ENCODE peak calls at places on chromosome 1, in ten cellular contexts. G is heart left ventricle; I is HepG2; O is IMR-90; X is left lung; K is K562; U is PC-3; F is CD4-positive, CD25-positive, alpha-beta regulatory T cell; V is upper lobe of right lung; R is lower lobe of right lung. T is an unnamed sample. For H3K36me3, the result is how much of the 10 kb centered on the place peaks cover.

GRCh38 chr1:154170547-154171221 is 15.8 kb upstream of the NUP210L start:
- ATAC-seq in I (no peak), F (peak), U (no peak), X (peak), G (no peak), R (no peak), K (no peak), O (no peak), V (peak), T (no peak)

GRCh38 chr1:10738125-10738746 is 58.2 kb downstream of the CASZ1 start:
- ATAC-seq in U (no peak), F (no peak), R (peak), I (peak), K (no peak), G (no peak), O (no peak), V (peak), X (peak), T (no peak)

GRCh38 chr1:84750110-84750509 is 59.8 kb upstream of the SSX2IP start:
- ATAC-seq in K (no peak), I (no peak), U (peak), V (no peak), G (no peak), X (no peak), R (no peak), F (no peak), O (peak), T (no peak)

GRCh38 chr1:205455581-205456382 is at the start of gene BLACAT1:
- ATAC-seq in I (no peak), K (no peak), U (no peak), X (no peak), G (no peak), F (no peak), R (no peak), O (no peak), V (no peak), T (no peak)

GRCh38 chr1:109213345-109213823 is 334 bp upstream of the SARS1 start:
- ATAC-seq in X (no peak), I (no peak), U (no peak), V (no peak), K (peak), F (no peak), R (no peak), G (no peak), O (no peak), T (no peak)

GRCh38 chr1:211833174-211833820 is 2.7 kb upstream of the LPGAT1 start:
- ATAC-seq in R (no peak), I (no peak), V (no peak), U (no peak), F (no peak), X (no peak), O (no peak), K (no peak), G (no peak), T (no peak)

GRCh38 chr1:241749924-241750695 is 97.9 kb upstream of the EXO1 start:
- ATAC-seq in G (no peak), R (no peak), K (peak), F (no peak), X (peak), U (peak), I (no peak), V (no peak), O (no peak), T (no peak)

GRCh38 chr1:21261551-21262281 is 28.5 kb downstream of the ECE1 start:
- ATAC-seq in U (peak), R (peak), K (peak), V (peak), G (peak), O (peak), X (peak), F (no peak), I (no peak), T (peak)

GRCh38 chr1:61754545-61754944 is 12.3 kb downstream of the PATJ start:
- ATAC-seq in F (no peak), V (no peak), U (peak), K (no peak), R (no peak), X (peak), O (no peak), I (no peak), G (no peak), T (no peak)

GRCh38 chr1:159804924-159805323 is 2.8 kb downstream of the FCRL6 start:
- ATAC-seq in I (no peak), R (no peak), X (no peak), F (no peak), U (peak), V (no peak), K (no peak), G (no peak), O (no peak), T (no peak)

GRCh38 chr1:76254165-76255043 is 179.9 kb downstream of the ST6GALNAC3 start:
- ATAC-seq in V (no peak), U (no peak), G (peak), R (no peak), K (no peak), F (no peak), I (no peak), O (no peak), X (peak), T (no peak)

GRCh38 chr1:199948587-199949280 is 78.8 kb upstream of the NR5A2 start:
- ATAC-seq in U (peak), R (no peak), X (no peak), I (no peak), V (no peak), K (peak), G (no peak), F (no peak), O (no peak), T (no peak)

GRCh38 chr1:174314433-174314832 is 133.3 kb upstream of the GPR52 start:
- ATAC-seq in K (no peak), U (no peak), O (no peak), V (no peak), G (no peak), F (no peak), X (no peak), I (no peak), R (no peak), T (no peak)
- H3K36me3 ChIP-seq in K (under half), U (under half), O (under half), V (under half), G (under half), F (under half), X (under half), I (under half), R (under half), T (under half)

GRCh38 chr1:214363386-214363785 is 82.4 kb downstream of the SMYD2 start:
- ATAC-seq in K (no peak), V (no peak), U (no peak), F (no peak), G (no peak), X (no peak), O (no peak), I (no peak), R (no peak), T (no peak)

GRCh38 chr1:214361636-214362035 is 80.7 kb downstream of the SMYD2 start:
- ATAC-seq in V (no peak), G (no peak), O (no peak), F (no peak), U (no peak), I (no peak), K (no peak), X (no peak), R (no peak), T (no peak)

GRCh38 chr1:214360525-214361164 is 79.7 kb downstream of the SMYD2 start:
- ATAC-seq in I (no peak), G (no peak), X (no peak), O (no peak), K (no peak), F (no peak), U (no peak), V (no peak), R (no peak), T (no peak)

GRCh38 chr1:214364335-214364734 is 83.4 kb downstream of the SMYD2 start:
- ATAC-seq in R (no peak), X (no peak), I (no peak), F (no peak), U (no peak), G (peak), O (no peak), K (peak), V (no peak), T (peak)

GRCh38 chr1:214362188-214362882 is 81.4 kb downstream of the SMYD2 start:
- ATAC-seq in K (peak), R (peak), G (peak), I (no peak), F (no peak), V (peak), X (peak), U (no peak), O (peak), T (no peak)
- H3K36me3 ChIP-seq in K (under half), R (under half), G (under half), I (under half), F (under half), V (under half), X (under half), U (under half), O (half or more), T (half or more)

DNA sequence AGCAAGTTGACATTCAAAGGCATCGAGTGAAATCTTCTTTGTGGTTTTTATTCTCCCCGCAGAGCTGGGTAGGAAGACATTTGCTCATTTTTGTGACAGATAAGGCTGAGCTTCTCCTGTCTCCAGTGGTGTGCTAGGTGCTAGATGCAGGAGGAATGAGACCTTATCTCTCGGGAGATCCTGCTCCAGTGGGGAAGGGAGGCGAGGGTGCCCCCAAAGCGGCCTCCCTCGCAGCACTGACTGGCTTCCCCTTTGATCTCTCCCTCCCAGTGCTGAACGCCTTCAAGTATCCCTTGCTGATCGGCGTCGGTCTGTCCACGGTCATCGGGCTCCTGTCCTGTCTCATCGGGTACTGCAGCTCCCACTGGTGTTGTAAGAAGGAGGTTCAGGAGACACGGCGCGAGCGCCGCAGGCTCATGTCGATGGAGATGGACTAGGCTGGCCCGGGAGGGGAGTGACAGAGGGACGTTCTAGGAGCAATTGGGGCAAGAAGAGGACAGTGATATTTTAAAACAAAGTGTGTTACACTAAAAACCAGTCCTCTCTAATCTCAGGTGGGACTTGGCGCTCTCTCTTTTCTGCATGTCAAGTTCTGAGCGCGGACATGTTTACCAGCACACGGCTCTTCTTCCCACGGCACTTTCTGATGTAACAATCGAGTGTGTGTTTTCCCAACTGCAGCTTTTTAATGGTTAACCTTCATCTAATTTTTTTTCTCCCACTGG is 14.9 kb upstream of the CD101 start:
- ATAC-seq in R (peak), F (peak), O (no peak), I (no peak), K (peak), U (no peak), V (no peak), X (no peak), G (no peak), T (no peak)
- H3K36me3 ChIP-seq in R (under half), F (under half), O (under half), I (under half), K (under half), U (under half), V (under half), X (under half), G (under half), T (under half)

GRCh38 chr1:156263288-156263655 is 15.4 kb upstream of the PAQR6 start:
- ATAC-seq in O (no peak), K (no peak), G (no peak), I (no peak), V (peak), X (no peak), R (no peak), F (no peak), U (peak), T (no peak)

GRCh38 chr1:156260896-156261295 is 13.0 kb upstream of the PAQR6 start:
- ATAC-seq in V (no peak), O (no peak), U (no peak), R (no peak), X (no peak), F (no peak), G (no peak), K (no peak), I (no peak), T (no peak)

GRCh38 chr1:156259805-156260204 is 11.9 kb upstream of the PAQR6 start:
- ATAC-seq in F (no peak), O (no peak), X (no peak), U (no peak), R (no peak), G (no peak), I (peak), K (peak), V (no peak), T (no peak)

GRCh38 chr1:156266051-156266450 is 16.6 kb downstream of the SMG5 start:
- ATAC-seq in R (no peak), F (no peak), U (no peak), G (no peak), I (no peak), V (no peak), K (no peak), O (no peak), X (no peak), T (no peak)

GRCh38 chr1:156262461-156263287 is 14.8 kb upstream of the PAQR6 start:
- ATAC-seq in X (peak), R (no peak), O (peak), V (no peak), K (no peak), I (no peak), G (no peak), F (no peak), U (peak), T (no peak)
- H3K36me3 ChIP-seq in X (half or more), R (half or more), O (half or more), V (half or more), K (half or more), I (half or more), G (half or more), F (half or more), U (half or more), T (half or more)

GRCh38 chr1:203582568-203582967 is 44.1 kb upstream of the ATP2B4 start:
- ATAC-seq in V (no peak), U (no peak), O (no peak), I (no peak), G (no peak), R (no peak), X (no peak), K (no peak), F (no peak), T (no peak)
- H3K36me3 ChIP-seq in V (under half), U (under half), O (under half), I (under half), G (under half), R (under half), X (under half), K (under half), F (under half), T (under half)

DNA sequence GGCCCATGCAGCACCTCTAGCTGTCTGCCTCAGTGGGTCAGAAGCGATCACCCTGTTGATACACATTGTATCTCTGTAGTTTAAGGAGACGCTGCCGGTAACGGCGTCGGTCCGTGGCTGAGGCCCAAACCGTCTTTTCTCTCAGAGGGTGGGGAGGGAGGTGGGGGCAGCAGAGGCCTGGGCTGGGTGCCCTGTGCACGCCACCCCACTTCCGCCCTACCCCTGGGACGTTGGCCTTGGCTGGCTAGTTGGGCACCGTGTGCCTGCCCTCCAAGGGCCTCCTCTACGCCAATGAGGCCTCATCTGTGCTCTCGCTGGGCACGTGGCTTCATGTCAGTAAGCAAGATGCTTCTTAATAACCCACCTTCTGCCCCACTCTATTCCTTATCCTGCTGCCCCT is 9.4 kb downstream of the ZC3H12A start:
- ATAC-seq in U (no peak), I (no peak), G (no peak), K (no peak), O (no peak), F (no peak), R (no peak), X (no peak), V (no peak), T (no peak)
- H3K36me3 ChIP-seq in U (under half), I (under half), G (half or more), K (half or more), O (under half), F (half or more), R (half or more), X (half or more), V (under half), T (under half)

GRCh38 chr1:39361446-39361845 is 130.0 kb upstream of the BMP8A start:
- ATAC-seq in X (no peak), I (no peak), K (no peak), F (no peak), G (no peak), O (no peak), R (no peak), U (no peak), V (no peak), T (no peak)
- H3K36me3 ChIP-seq in X (half or more), I (half or more), K (half or more), F (half or more), G (half or more), O (under half), R (half or more), U (under half), V (half or more), T (half or more)

DNA sequence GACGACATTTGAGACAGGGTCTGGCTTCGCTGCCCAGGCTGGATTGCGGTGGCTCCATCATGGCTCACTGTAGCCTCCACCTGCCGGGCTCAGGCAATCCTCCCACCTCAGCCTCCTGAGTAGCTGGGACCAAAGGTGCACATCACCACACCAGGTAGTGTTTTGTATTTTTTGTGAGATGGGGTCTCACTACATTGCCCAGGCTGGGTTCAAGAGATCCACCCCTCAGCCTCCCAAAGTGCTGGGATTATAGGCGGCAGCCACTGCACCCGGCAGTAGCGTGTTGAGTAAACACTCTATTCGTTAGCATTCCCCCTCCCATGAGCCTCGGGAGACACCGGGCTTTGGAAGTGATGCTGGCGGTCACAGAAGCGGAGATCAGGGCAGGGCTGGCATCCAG is 6.8 kb upstream of the C1QTNF12 start:
- ATAC-seq in R (no peak), U (no peak), F (no peak), I (no peak), G (no peak), O (no peak), V (no peak), X (no peak), K (no peak), T (no peak)
- H3K36me3 ChIP-seq in R (under half), U (under half), F (under half), I (under half), G (under half), O (half or more), V (half or more), X (half or more), K (half or more), T (half or more)

T was measured in gastroesophageal sphincter.